ENCODE peak calls at places on chromosome 12, in five cellular contexts. N, Q, U, C and G are unnamed samples.

GRCh38 chr12:48356041-48356768 is 5.5 kb upstream of the ZNF641 start:
- DNase-seq in N (no peak), Q (no peak), U (no peak), C (peak; percentile 64), G (no peak)

GRCh38 chr12:53067074-53067992 is 11.9 kb downstream of the SPRYD3 start:
- DNase-seq in N (no peak), Q (no peak), U (no peak), C (no peak), G (no peak)

GRCh38 chr12:106145539-106146447 is 7.0 kb upstream of the NUAK1 start:
- DNase-seq in N (no peak), Q (no peak), U (peak; percentile 60), C (no peak), G (no peak)

GRCh38 chr12:107522692-107523477 is 162.7 kb upstream of the PWP1 start:
- DNase-seq in N (no peak), Q (no peak), U (no peak), C (no peak), G (no peak)

GRCh38 chr12:50840809-50841487 is 1.8 kb upstream of the TMPRSS12 start:
- DNase-seq in N (no peak), Q (no peak), U (no peak), C (no peak), G (no peak)

GRCh38 chr12:27468241-27468640 is 21.7 kb downstream of the SMCO2 start:
- DNase-seq in N (no peak), Q (no peak), U (no peak), C (no peak), G (no peak)

GRCh38 chr12:74689071-74689655 is 151.5 kb downstream of the ATXN7L3B start:
- DNase-seq in N (peak; percentile 8), Q (no peak), U (no peak), C (no peak), G (no peak)

GRCh38 chr12:27979145-27979544 is 6.6 kb upstream of the PTHLH start:
- DNase-seq in N (no peak), Q (no peak), U (no peak), C (no peak), G (no peak)

GRCh38 chr12:104682790-104683279 is 226.1 kb downstream of the CHST11 start:
- DNase-seq in N (no peak), Q (no peak), U (no peak), C (no peak), G (peak; percentile 70)

GRCh38 chr12:1488908-1489381 is 105.4 kb downstream of the FBXL14 start:
- DNase-seq in N (no peak), Q (no peak), U (no peak), C (no peak), G (no peak)

GRCh38 chr12:64895541-64895940 is 71.1 kb downstream of the TBC1D30 start:
- DNase-seq in N (no peak), Q (no peak), U (no peak), C (no peak), G (no peak)

GRCh38 chr12:47391566-47391965 is 311.8 kb upstream of the AMIGO2 start:
- DNase-seq in N (no peak), Q (peak; percentile 81), U (no peak), C (no peak), G (no peak)

GRCh38 chr12:100427078-100427477 is 46.6 kb upstream of the NR1H4 start:
- DNase-seq in N (no peak), Q (no peak), U (no peak), C (no peak), G (no peak)

GRCh38 chr12:109952160-109952858 is 43.9 kb downstream of the GIT2 start:
- DNase-seq in N (no peak), Q (no peak), U (no peak), C (no peak), G (no peak)

GRCh38 chr12:109951136-109951535 is 45.0 kb downstream of the GIT2 start:
- DNase-seq in N (peak; percentile 78), Q (no peak), U (no peak), C (no peak), G (no peak)

GRCh38 chr12:109952873-109953272 is 43.3 kb downstream of the GIT2 start:
- DNase-seq in N (no peak), Q (no peak), U (peak; percentile 54), C (no peak), G (no peak)

GRCh38 chr12:109950625-109951024 is 45.5 kb downstream of the GIT2 start:
- DNase-seq in N (no peak), Q (no peak), U (no peak), C (no peak), G (no peak)

DNA sequence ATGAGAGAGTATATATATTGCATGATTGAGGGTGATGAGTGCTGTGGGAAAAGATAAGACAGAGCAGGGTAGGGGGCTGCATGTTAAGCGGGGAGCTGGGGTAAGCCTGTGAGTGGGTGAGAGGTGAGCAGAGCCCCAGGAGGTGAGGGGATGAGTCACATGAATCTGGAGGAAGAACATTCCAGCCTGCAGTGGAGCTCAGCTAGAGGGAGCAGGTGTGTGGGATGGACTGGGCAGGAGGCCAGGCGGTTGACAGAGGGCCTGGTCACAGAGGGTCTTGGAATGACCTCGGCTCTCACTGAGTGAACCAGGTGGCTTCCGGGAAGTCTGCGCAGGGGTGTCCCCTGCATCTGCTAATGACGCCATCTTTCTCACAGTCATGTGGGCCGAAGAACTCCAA is 44.4 kb downstream of the GIT2 start:
- DNase-seq in N (peak; percentile 85), Q (no peak), U (no peak), C (no peak), G (no peak)
- TF ChIP-seq CTCF in N (peak; percentile 20), Q (no peak), U (no peak), C (no peak), G (no peak)

DNA sequence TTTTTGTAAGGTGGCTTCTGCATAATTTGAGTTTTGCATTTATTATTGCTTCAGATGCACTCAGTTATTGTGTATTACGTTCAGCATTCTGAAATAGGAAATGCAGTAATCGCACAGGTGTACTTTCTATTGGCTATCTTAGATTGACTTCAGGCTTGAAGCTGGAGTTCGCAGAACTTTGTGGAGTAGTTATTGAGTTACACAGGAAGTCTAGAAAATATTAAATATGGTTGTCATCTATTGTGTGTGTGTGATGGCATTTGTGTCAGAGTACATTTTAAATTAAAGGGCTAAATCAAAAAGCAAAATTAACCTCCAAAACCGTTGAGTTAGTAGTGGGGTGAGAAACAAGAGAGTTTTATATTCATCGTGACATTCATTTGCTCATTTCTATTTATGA is 2.7 kb downstream of the ARID2 start:
- DNase-seq in N (no peak), Q (no peak), U (no peak), C (no peak), G (no peak)
- H3K4me3 ChIP-seq in N (peak overlapping the region; percentile 88), Q (peak overlapping the region; percentile 79), U (peak overlapping the region; percentile 62), C (no peak overlapping the region), G (no peak overlapping the region)

GRCh38 chr12:3117144-3117581 is 40.0 kb downstream of the TSPAN9 start:
- DNase-seq in N (no peak), Q (no peak), U (no peak), C (no peak), G (no peak)
- H3K27ac ChIP-seq in N (peak overlapping the region; percentile 96), Q (peak overlapping the region; percentile 28), U (peak overlapping the region; percentile 73), C (peak overlapping the region; percentile 54), G (peak overlapping the region; percentile 81)

GRCh38 chr12:56715798-56716197 is 9.3 kb downstream of the NACA start:
- DNase-seq in N (no peak), Q (no peak), U (no peak), C (no peak), G (no peak)
- TF ChIP-seq CTCF in N (no peak), Q (no peak), U (no peak), C (no peak), G (no peak)